ENCODE peak calls at places on chromosomes 16 and 17, in six cellular contexts. Q is GM12878, U is upper lobe of left lung, S is HCT116, B is HepG2, J is K562. P is an unnamed sample.
A peak's percentile ranks its signal among the peaks of the same experiment; 100 is the strongest.

GRCh38 chr16:49869731-49870130 is 13.8 kb upstream of the ZNF423 start:
- ATAC-seq in U (no peak), Q (no peak), J (no peak), S (no peak), B (no peak), P (no peak)

GRCh38 chr16:71585318-71585703 is 8.4 kb upstream of the TAT start:
- ATAC-seq in J (no peak), B (peak; percentile 58), U (no peak), Q (no peak), S (no peak), P (no peak)

GRCh38 chr17:182164-182751 is 808 bp upstream of the DOC2B start:
- ATAC-seq in B (peak; percentile 68), U (peak; percentile 23), J (peak; percentile 55), S (no peak), Q (no peak), P (no peak)

GRCh38 chr16:65757064-65757463 is 609.4 kb upstream of the CDH5 start:
- ATAC-seq in Q (no peak), U (no peak), J (no peak), S (no peak), B (no peak), P (no peak)

GRCh38 chr17:33561935-33562334 is 268.8 kb upstream of the ASIC2 start:
- ATAC-seq in J (no peak), U (no peak), B (no peak), Q (peak; percentile 75), S (no peak), P (no peak)

GRCh38 chr16:54479546-54479945 is 193.0 kb upstream of the IRX3 start:
- ATAC-seq in J (no peak), Q (no peak), U (no peak), B (no peak), S (no peak), P (no peak)

GRCh38 chr17:10743316-10744009 is 13.6 kb upstream of the TMEM220 start:
- ATAC-seq in B (no peak), S (no peak), Q (no peak), J (no peak), U (peak; percentile 72), P (peak; percentile 91)

GRCh38 chr17:68495081-68495480 is 17.1 kb upstream of the PRKAR1A start:
- ATAC-seq in U (no peak), S (no peak), J (no peak), Q (no peak), B (peak; percentile 18), P (no peak)

GRCh38 chr17:54992797-54993639 is 24.5 kb downstream of the STXBP4 start:
- ATAC-seq in J (peak; percentile 74), Q (peak; percentile 79), S (peak; percentile 94), U (peak; percentile 70), B (peak; percentile 86), P (no peak)

GRCh38 chr17:27540300-27541105 is 84.3 kb downstream of the KSR1 start:
- ATAC-seq in J (no peak), U (peak; percentile 92), S (no peak), B (peak; percentile 78), Q (no peak), P (peak; percentile 87)

GRCh38 chr16:2520784-2521577 is 810 bp downstream of the AMDHD2 start:
- ATAC-seq in B (peak; percentile 73), Q (peak; percentile 47), S (peak; percentile 71), J (peak; percentile 74), U (peak; percentile 19), P (no peak)

GRCh38 chr16:87177627-87178026 is 139.6 kb downstream of the C16orf95 start:
- ATAC-seq in B (no peak), S (no peak), U (no peak), J (no peak), Q (no peak), P (no peak)

GRCh38 chr16:71781741-71782140 is 26.9 kb downstream of the AP1G1 start:
- ATAC-seq in B (no peak), J (no peak), U (no peak), Q (no peak), S (no peak), P (no peak)

GRCh38 chr16:23020084-23020483 is 129.2 kb downstream of the USP31 start:
- ATAC-seq in B (no peak), Q (no peak), J (peak; percentile 93), S (peak; percentile 38), U (no peak), P (no peak)

GRCh38 chr16:28096974-28097373 is 33.5 kb upstream of the GSG1L start:
- ATAC-seq in J (no peak), Q (no peak), B (no peak), S (no peak), U (no peak), P (no peak)

GRCh38 chr17:11334493-11334892 is 93.5 kb downstream of the SHISA6 start:
- ATAC-seq in S (no peak), J (no peak), Q (no peak), B (no peak), U (no peak), P (no peak)

GRCh38 chr17:80693511-80693910 is 148.9 kb downstream of the RPTOR start:
- ATAC-seq in S (no peak), J (no peak), B (no peak), U (no peak), Q (no peak), P (no peak)

GRCh38 chr17:15475620-15476354 is 8.4 kb upstream of the CDRT4 start:
- ATAC-seq in J (no peak), U (peak; percentile 94), Q (no peak), B (no peak), S (no peak), P (peak; percentile 88)

GRCh38 chr17:63356275-63356905 is 89.7 kb downstream of the CYB561 start:
- ATAC-seq in Q (no peak), J (no peak), U (peak; percentile 78), B (no peak), S (peak; percentile 93), P (peak; percentile 48)

GRCh38 chr17:72222571-72222970 is 101.8 kb downstream of the SOX9 start:
- ATAC-seq in Q (no peak), U (no peak), B (no peak), J (no peak), S (no peak), P (no peak)

GRCh38 chr17:2398655-2399571 is 1.9 kb downstream of the MNT start:
- ATAC-seq in J (peak; percentile 25), U (no peak), S (peak; percentile 13), Q (no peak), B (peak; percentile 8), P (no peak)

GRCh38 chr16:9489823-9490467 is 398.5 kb downstream of the HAPSTR1 start:
- ATAC-seq in B (no peak), U (no peak), Q (no peak), S (no peak), J (no peak), P (peak; percentile 94)

GRCh38 chr16:19858006-19858653 is 26.5 kb downstream of the GPRC5B start:
- ATAC-seq in U (no peak), J (no peak), B (no peak), S (no peak), Q (no peak), P (no peak)

GRCh38 chr17:37605081-37605480 is 4.1 kb downstream of the SYNRG start:
- ATAC-seq in B (no peak), J (no peak), S (no peak), U (no peak), Q (no peak), P (no peak)
- H3K4me1 ChIP-seq in B (peaks cover 28% of the 10 kb centered on the region), J (peaks cover 9% of the 10 kb centered on the region), S (peaks cover 21% of the 10 kb centered on the region), U (peaks cover 27% of the 10 kb centered on the region), Q (peaks cover 8% of the 10 kb centered on the region), P (no peaks in the 10 kb centered on the region)

GRCh38 chr17:40063915-40064531 is 1.3 kb downstream of the THRA start:
- ATAC-seq in S (no peak), B (peak; percentile 52), U (no peak), J (peak; percentile 29), Q (no peak), P (no peak)
- TF ChIP-seq POLR2A in S (no peak), B (no peak), U (no peak), J (no peak), Q (no peak), P (no peak)

GRCh38 chr17:44197107-44197506 is 2.6 kb downstream of the ATXN7L3 start:
- ATAC-seq in S (no peak), J (no peak), U (no peak), B (no peak), Q (no peak), P (no peak)

GRCh38 chr17:44199553-44200477 is at the start of gene ATXN7L3:
- ATAC-seq in S (peak; percentile 79), B (peak; percentile 82), U (peak; percentile 96), J (peak; percentile 90), Q (peak; percentile 89), P (peak; percentile 95)

GRCh38 chr17:44197980-44198720 is 1.5 kb downstream of the ATXN7L3 start:
- ATAC-seq in J (peak; percentile 73), S (peak; percentile 43), U (peak; percentile 11), B (no peak), Q (peak; percentile 45), P (no peak)

GRCh38 chr17:44200478-44201155 is 933 bp upstream of the ATXN7L3 start:
- ATAC-seq in S (peak; percentile 10), J (peak; percentile 7), U (no peak), B (peak; percentile 69), Q (peak; percentile 4), P (no peak)

DNA sequence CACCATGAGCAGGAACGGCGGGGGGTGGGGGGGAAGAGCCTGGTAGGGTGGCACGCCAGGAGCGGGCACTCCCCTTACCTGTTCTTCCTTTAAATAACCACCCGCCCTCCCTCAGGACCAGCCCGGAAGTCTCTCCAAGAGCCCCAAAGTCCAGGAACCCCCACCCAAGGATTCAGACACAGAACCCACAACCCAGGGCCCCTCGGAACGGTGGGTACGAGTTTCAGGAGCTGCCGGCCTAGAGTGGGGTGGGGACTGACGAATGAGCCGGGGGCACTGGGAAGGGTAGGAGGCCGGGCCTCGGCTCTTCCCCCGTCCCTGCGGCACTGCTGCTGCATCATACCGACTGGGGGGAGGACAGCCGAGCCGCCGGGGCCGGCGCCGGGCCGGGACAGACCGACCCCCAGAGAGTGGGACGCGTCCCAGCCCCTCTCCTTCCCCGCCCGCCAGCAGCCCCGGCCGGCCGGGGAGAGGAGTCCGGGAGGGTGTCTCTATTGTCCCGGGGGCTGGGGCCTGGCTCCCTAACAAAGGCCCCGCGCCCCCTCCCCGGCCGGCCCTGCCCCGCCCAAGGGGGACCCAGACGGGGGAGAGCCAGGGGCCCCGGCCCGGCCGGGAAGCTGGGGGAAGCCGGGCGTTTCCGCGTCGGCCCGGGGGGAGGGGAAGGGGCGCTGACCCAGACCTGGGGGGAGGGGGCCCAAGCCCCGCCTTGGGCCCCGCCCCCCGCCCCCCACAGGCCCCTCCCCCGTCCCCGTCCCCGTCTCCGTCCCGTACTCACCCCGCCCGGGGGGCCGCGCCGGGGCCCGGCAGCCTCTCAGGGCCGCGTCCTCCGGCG is 747 bp downstream of the ATXN7L3 start:
- ATAC-seq in B (peak; percentile 13), Q (peak; percentile 21), S (peak; percentile 33), J (peak; percentile 22), U (peak; percentile 66), P (peak; percentile 14)
- TF ChIP-seq POLR2AphosphoS5 in B (peak; percentile 37), Q (peak; percentile 2), S (peak; percentile 62), J (peak; percentile 38), U (peak; percentile 6), P (no peak)

DNA sequence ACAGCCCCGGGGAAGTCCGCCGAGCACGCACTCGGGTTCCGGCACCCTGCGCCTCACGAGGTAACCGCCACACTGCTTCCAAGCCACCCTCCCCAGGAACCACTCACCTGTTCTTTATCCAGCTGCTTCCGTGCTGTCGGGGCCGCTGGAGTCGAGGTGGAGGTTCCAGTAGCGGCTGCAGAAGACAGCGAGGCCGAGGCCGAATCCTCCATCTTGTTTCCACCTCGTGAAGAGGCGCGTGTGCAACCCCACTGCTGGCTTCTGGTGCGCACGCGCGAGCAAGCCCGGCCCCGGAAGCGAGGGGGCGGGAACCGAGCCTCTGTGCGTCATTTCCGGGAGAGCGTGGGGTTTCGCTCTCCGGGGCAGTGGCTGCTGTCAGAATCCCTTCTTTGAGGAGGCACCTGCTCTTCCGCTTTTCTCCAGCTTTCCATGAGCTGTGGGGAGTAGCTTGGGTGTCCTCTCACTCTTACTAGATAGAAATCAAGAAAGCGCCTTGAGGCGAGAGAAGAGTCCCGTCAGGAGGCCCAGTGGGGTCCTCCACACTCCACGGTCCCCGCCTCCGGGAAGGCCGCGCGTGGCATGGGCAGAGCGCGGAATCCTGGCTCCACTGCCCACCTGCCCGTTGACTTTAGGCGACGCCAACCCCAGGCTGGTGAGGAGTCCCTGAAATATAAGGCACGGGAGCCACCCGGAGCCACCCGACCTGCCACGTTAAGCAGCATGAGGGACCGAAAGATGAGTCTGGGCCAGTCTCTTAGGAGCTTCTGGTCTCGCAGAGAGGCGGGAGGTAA is at the start of gene RSL1D1:
- ATAC-seq in B (peak; percentile 87), S (peak; percentile 88), J (peak; percentile 89), Q (peak; percentile 85), U (peak; percentile 99), P (peak; percentile 99)
- H3K4me1 ChIP-seq in B (peaks cover 63% of the 10 kb centered on the region), S (peaks cover 22% of the 10 kb centered on the region), J (peaks cover 25% of the 10 kb centered on the region), Q (no peaks in the 10 kb centered on the region), U (peaks cover 35% of the 10 kb centered on the region), P (peaks cover 16% of the 10 kb centered on the region)